ENCODE peak calls at places on chromosomes 7 and 10, in four cellular contexts. Y is ovary, Z is Peyer's patch, N is upper lobe of right lung. E is an unnamed sample.

GRCh38 chr10:82982110-82982608 is 1107.2 kb downstream of the NRG3 start:
- DNase-seq in Y (no peak), Z (no peak), N (no peak), E (peak; percentile 86)

GRCh38 chr10:62106929-62107519 is 161.6 kb downstream of the RTKN2 start:
- DNase-seq in Y (no peak), Z (no peak), N (no peak), E (no peak)

GRCh38 chr7:74061840-74062539 is 21.6 kb upstream of the LIMK1 start:
- DNase-seq in Y (peak; percentile 90), Z (peak; percentile 59), N (peak; percentile 91), E (peak; percentile 79)

GRCh38 chr7:26093023-26093422 is 59.0 kb upstream of the NFE2L3 start:
- DNase-seq in Y (no peak), Z (no peak), N (no peak), E (no peak)

GRCh38 chr7:128078309-128078708 is 47.1 kb upstream of the LRRC4 start:
- DNase-seq in Y (no peak), Z (no peak), N (no peak), E (no peak)

GRCh38 chr10:96910488-96911395 is 78.6 kb downstream of the LCOR start:
- DNase-seq in Y (no peak), Z (no peak), N (no peak), E (no peak)

GRCh38 chr10:89119651-89120050 is 87.5 kb downstream of the CH25H start:
- DNase-seq in Y (no peak), Z (no peak), N (no peak), E (no peak)

GRCh38 chr10:123997486-123998196 is 95.8 kb downstream of the CHST15 start:
- DNase-seq in Y (peak; percentile 30), Z (peak; percentile 21), N (peak; percentile 70), E (peak; percentile 97)

GRCh38 chr10:20954519-20954918 is 57.4 kb upstream of the NEBL start:
- DNase-seq in Y (no peak), Z (no peak), N (no peak), E (no peak)

GRCh38 chr10:103192451-103193106 is 493 bp downstream of the NT5C2 start:
- DNase-seq in Y (peak; percentile 80), Z (peak; percentile 73), N (peak; percentile 92), E (peak; percentile 47)
- TF ChIP-seq CTCF in Y (no peak), Z (no peak), N (no peak), E (no peak)

GRCh38 chr7:92043098-92043497 is 91.2 kb downstream of the CYP51A1 start:
- DNase-seq in Y (no peak), Z (no peak), N (no peak), E (no peak)

GRCh38 chr7:92044148-92044547 is 90.1 kb downstream of the CYP51A1 start:
- DNase-seq in Y (no peak), Z (no peak), N (no peak), E (no peak)

GRCh38 chr7:92039900-92040299 is 94.4 kb downstream of the CYP51A1 start:
- DNase-seq in Y (no peak), Z (no peak), N (no peak), E (no peak)

GRCh38 chr7:92043637-92044036 is 90.6 kb downstream of the CYP51A1 start:
- DNase-seq in Y (no peak), Z (no peak), N (no peak), E (no peak)

GRCh38 chr7:92042056-92042737 is 92.1 kb downstream of the CYP51A1 start:
- DNase-seq in Y (no peak), Z (no peak), N (no peak), E (no peak)
- H3K4me3 ChIP-seq in Y (no peak overlapping the region), Z (no peak overlapping the region), N (no peak overlapping the region), E (no peak overlapping the region)

GRCh38 chr10:3069876-3070275 is 2.5 kb downstream of the PFKP start:
- DNase-seq in Y (no peak), Z (no peak), N (no peak), E (no peak)

GRCh38 chr10:3074145-3074665 is 6.9 kb downstream of the PFKP start:
- DNase-seq in Y (no peak), Z (no peak), N (no peak), E (no peak)

GRCh38 chr10:3071405-3072198 is 4.3 kb downstream of the PFKP start:
- DNase-seq in Y (no peak), Z (no peak), N (no peak), E (peak; percentile 97)

GRCh38 chr10:3074985-3075600 is 7.7 kb downstream of the PFKP start:
- DNase-seq in Y (no peak), Z (no peak), N (no peak), E (no peak)

DNA sequence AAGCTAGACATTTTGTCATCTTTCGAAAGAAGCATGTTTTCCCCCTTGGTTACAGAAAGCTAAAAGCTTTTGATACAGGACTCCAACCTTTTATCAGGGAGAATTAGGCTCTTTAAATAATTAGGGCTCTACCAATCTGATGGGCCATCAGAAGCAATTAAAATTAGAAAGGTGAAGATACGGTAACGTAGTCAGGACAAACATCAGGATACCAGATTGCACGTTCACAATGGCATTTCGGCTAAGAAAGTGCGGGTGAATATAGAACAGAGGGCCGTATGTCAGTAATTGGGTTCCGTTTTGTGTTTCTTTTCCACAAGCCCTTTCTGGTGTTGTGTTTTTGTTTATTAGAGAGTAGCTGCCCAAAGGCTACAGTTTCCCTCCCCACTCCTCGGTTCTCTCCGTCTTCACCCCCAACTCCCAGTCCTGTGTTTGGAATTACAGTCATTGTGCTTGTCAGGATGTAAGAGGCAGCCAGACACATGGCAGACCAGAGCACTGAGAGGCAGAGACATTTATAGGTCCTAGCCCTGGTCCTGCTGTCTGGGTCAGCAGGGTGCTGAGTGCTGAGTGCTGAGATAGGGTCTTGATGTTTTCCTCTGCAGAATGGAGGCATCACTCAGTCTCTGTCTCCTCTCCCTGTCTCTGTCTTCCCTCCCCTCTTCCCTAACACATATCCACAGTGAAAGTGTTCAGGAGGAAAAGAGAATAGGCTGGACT is 5.5 kb downstream of the PFKP start:
- DNase-seq in Y (no peak), Z (no peak), N (no peak), E (no peak)
- TF ChIP-seq CTCF in Y (no peak), Z (no peak), N (no peak), E (no peak)

GRCh38 chr7:132935608-132936007 is 146.3 kb downstream of the CHCHD3 start:
- DNase-seq in Y (no peak), Z (no peak), N (no peak), E (no peak)
- H3K4me3 ChIP-seq in Y (no peak overlapping the region), Z (no peak overlapping the region), N (no peak overlapping the region), E (no peak overlapping the region)

GRCh38 chr7:133937786-133938185 is 189.4 kb upstream of the LRGUK start:
- DNase-seq in Y (no peak), Z (no peak), N (no peak), E (no peak)
- TF ChIP-seq CTCF in Y (no peak), Z (no peak), N (no peak), E (no peak)

GRCh38 chr10:71723301-71723700 is 3.7 kb upstream of the C10orf105 start:
- DNase-seq in Y (no peak), Z (no peak), N (no peak), E (no peak)
- H3K4me3 ChIP-seq in Y (no peak overlapping the region), Z (no peak overlapping the region), N (no peak overlapping the region), E (no peak overlapping the region)

DNA sequence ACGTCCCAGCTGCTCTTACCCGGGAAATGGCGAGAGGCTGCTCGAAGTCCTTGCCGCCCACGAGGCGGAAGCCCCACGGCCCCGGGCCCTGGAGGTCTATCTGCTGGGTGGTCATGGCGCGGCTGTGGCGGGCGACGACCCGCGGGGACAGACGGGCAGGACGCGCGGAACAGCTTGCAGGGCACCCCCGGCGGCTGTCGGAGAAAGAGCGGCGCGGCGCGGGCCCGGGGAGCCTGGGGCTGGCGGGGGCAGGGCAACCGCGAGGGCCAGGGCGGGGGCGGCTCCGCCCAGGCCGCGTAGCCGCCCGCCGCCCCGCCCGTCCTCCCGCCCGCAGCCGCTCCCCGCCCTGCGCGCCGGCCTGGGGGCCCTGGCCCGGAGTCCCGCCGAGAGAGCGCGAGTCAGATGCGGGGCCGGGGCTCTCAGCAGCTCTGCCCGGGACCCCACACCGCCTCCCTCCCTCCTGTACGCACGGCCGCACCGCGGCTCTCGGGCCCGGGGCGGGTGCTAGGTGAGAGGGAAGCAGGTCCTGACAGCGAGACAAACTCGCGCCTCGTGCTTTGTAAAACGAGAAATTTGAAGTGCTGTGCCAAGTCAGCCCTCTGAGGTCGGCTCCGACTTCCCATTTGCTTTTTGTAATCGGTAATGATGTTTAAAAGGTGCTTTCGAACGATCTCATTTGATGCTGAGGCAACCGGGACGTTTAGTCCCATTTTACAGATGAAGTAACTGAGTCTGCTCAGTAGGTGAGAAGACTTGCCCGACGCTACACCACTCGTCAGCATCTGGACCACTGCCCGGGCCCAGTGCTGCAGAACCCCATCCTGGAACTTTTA is at the start of gene PDLIM1:
- DNase-seq in Y (peak; percentile 56), Z (peak; percentile 75), N (peak; percentile 92), E (no peak)
- TF ChIP-seq CTCF in Y (no peak), Z (peak; percentile 33), N (peak; percentile 29), E (no peak)